ENCODE peak calls at places on chromosomes 7 and 10, in eight cellular contexts. C is astrocyte of the cerebellum, U is kidney, O is dorsolateral prefrontal cortex, H is fibroblast of mammary gland, J is BJ, X is fibroblast of the aortic adventitia, T is foreskin fibroblast. D is an unnamed sample.

GRCh38 chr10:96257944-96258343 is 13.4 kb downstream of the BLNK start:
- DNase-seq in C (no peak), U (no peak), O (no peak), H (no peak), J (no peak), X (no peak), T (no peak), D (no peak)

GRCh38 chr7:91239772-91240171 is 24.5 kb upstream of the FZD1 start:
- DNase-seq in C (no peak), U (no peak), O (no peak), H (no peak), J (no peak), X (no peak), T (no peak), D (no peak)

GRCh38 chr7:23691320-23691719 is 11.3 kb downstream of the FAM221A start:
- DNase-seq in C (no peak), U (no peak), O (no peak), H (no peak), J (no peak), X (no peak), T (no peak), D (no peak)

GRCh38 chr7:131459256-131459655 is 97.2 kb downstream of the PODXL start:
- DNase-seq in C (no peak), U (no peak), O (no peak), H (no peak), J (no peak), X (no peak), T (no peak), D (no peak)

GRCh38 chr7:51789494-51789893 is 472.9 kb upstream of the COBL start:
- DNase-seq in C (no peak), U (no peak), O (no peak), H (no peak), J (no peak), X (no peak), T (no peak), D (no peak)

GRCh38 chr10:50397312-50398140 is 146.2 kb upstream of the ASAH2 start:
- DNase-seq in C (no peak), U (no peak), O (no peak), H (no peak), J (no peak), X (no peak), T (no peak), D (no peak)

GRCh38 chr10:52368725-52369124 is 54.6 kb downstream of the DKK1 start:
- DNase-seq in C (no peak), U (no peak), O (no peak), H (no peak), J (no peak), X (no peak), T (no peak), D (no peak)

GRCh38 chr7:44482502-44483485 is 7.7 kb downstream of the NUDCD3 start:
- DNase-seq in C (no peak), U (no peak), O (no peak), H (no peak), J (no peak), X (no peak), T (no peak), D (no peak)

GRCh38 chr10:126243976-126244375 is 144.3 kb downstream of the ADAM12 start:
- DNase-seq in C (peak; percentile 97), U (no peak), O (no peak), H (peak; percentile 98), J (peak; percentile 98), X (peak; percentile 98), T (peak; percentile 81), D (no peak)

GRCh38 chr7:131507592-131508331 is 48.7 kb downstream of the PODXL start:
- DNase-seq in C (peak; percentile 24), U (peak; percentile 92), O (peak; percentile 93), H (peak; percentile 59), J (no peak), X (peak; percentile 75), T (peak; percentile 86), D (no peak)

GRCh38 chr7:157096286-157097055 is 42.3 kb upstream of the UBE3C start:
- DNase-seq in C (no peak), U (peak; percentile 25), O (no peak), H (no peak), J (no peak), X (no peak), T (peak; percentile 41), D (no peak)

GRCh38 chr7:1263391-1263951 is 30.8 kb downstream of the UNCX start:
- DNase-seq in C (no peak), U (peak; percentile 39), O (no peak), H (no peak), J (no peak), X (no peak), T (no peak), D (no peak)

GRCh38 chr7:12709731-12710502 is 22.5 kb downstream of the ARL4A start:
- DNase-seq in C (no peak), U (no peak), O (no peak), H (peak; percentile 69), J (peak; percentile 87), X (peak; percentile 69), T (peak; percentile 79), D (no peak)

GRCh38 chr7:94336009-94336408 is 58.7 kb upstream of the COL1A2 start:
- DNase-seq in C (no peak), U (no peak), O (no peak), H (no peak), J (no peak), X (no peak), T (no peak), D (no peak)

GRCh38 chr10:86957471-86958108 is at the start of gene MMRN2:
- DNase-seq in C (no peak), U (peak; percentile 77), O (no peak), H (no peak), J (no peak), X (no peak), T (no peak), D (no peak)
- H3K4me3 ChIP-seq in C (no peak within 1 kb of the TSS), U (peak within 1 kb of the TSS; percentile 54), O (peak within 1 kb of the TSS; percentile 61), H (no peak within 1 kb of the TSS), J (no peak within 1 kb of the TSS), X (no peak within 1 kb of the TSS), T (no peak within 1 kb of the TSS), D (no peak within 1 kb of the TSS)

GRCh38 chr10:86349474-86349873 is 17.1 kb downstream of the GRID1 start:
- DNase-seq in C (no peak), U (peak; percentile 8), O (no peak), H (no peak), J (no peak), X (no peak), T (no peak), D (peak; percentile 3)
- TF ChIP-seq CTCF in C (peak; percentile 65), U (no peak), O (peak; percentile 22), H (peak; percentile 22), J (peak; percentile 31), X (peak; percentile 33), T (peak; percentile 37), D (peak; percentile 48)

DNA sequence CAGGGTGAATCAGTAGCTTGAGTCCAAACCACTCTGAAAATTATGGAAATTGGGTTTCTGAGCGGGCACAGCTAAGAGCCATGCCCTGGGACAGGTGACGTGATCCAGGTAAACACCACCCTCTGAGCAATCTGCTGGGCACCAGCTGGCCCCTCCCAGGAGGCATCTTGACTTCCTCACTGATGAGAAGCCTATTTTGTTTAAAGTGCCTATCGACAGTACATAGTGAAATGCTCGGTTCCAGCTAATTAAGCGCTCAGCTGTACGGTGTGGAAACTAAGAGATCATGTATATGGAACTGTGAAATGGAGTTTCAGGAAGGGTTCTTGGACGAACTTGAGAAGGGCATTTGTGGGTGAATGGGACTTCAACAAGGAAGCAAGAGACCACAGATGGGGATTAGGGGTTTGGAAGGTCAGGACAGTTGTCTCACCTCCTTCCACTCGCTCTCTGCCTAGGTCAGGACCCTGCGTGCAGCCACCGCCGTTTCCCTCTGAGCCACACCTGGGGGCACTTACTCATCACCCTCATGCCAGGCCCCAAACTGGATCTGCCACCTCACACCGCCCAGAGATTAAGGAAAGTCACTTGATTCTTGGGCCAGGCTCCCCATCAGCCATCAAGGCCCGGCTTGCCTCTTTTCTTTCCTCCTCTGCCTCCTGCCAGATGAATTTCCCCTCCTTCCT is 3.2 kb downstream of the ITPRIP start:
- DNase-seq in C (no peak), U (no peak), O (no peak), H (peak; percentile 20), J (no peak), X (no peak), T (no peak), D (no peak)
- H3K4me3 ChIP-seq in C (no peak overlapping the region), U (peak overlapping the region; percentile 81), O (no peak overlapping the region), H (no peak overlapping the region), J (no peak overlapping the region), X (peak overlapping the region; percentile 25), T (no peak overlapping the region), D (peak overlapping the region; percentile 90)

DNA sequence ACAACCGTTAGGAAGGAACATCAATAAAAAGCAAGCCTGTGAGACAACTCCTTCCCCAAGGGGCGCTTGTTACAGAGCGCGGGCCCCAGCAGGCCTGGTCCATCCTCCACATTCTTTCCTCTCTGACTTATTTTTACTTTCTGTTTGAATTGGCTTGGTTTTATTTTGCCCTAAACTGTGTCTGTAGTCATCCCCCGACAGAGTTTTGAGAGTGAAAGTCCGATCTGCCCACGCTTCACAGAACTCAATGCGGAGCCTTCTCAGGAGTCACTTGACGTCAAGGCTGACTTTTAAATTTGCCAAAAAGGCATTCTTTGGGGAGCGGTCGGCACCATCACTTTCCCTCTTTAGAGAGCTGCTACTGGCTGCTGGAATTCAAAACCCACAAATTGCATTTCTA is 150.1 kb upstream of the KLF6 start:
- DNase-seq in C (peak; percentile 86), U (no peak), O (no peak), H (peak; percentile 92), J (peak; percentile 60), X (peak; percentile 91), T (peak; percentile 74), D (no peak)
- TF ChIP-seq CTCF in C (no peak), U (no peak), O (no peak), H (peak; percentile 7), J (peak; percentile 32), X (peak; percentile 30), T (no peak), D (no peak)

GRCh38 chr7:121037828-121038716 is 49.6 kb downstream of the CPED1 start:
- DNase-seq in C (no peak), U (no peak), O (no peak), H (no peak), J (no peak), X (no peak), T (no peak), D (no peak)

GRCh38 chr7:121039994-121040393 is 51.5 kb downstream of the CPED1 start:
- DNase-seq in C (no peak), U (no peak), O (no peak), H (no peak), J (no peak), X (no peak), T (no peak), D (no peak)

GRCh38 chr7:121038717-121039509 is 50.4 kb downstream of the CPED1 start:
- DNase-seq in C (no peak), U (no peak), O (no peak), H (no peak), J (no peak), X (no peak), T (no peak), D (no peak)

GRCh38 chr7:121041516-121042148 is 53.1 kb downstream of the CPED1 start:
- DNase-seq in C (no peak), U (no peak), O (no peak), H (peak; percentile 37), J (peak; percentile 34), X (peak; percentile 42), T (peak; percentile 62), D (no peak)

GRCh38 chr7:121039510-121039822 is 51.0 kb downstream of the CPED1 start:
- DNase-seq in C (no peak), U (no peak), O (no peak), H (no peak), J (no peak), X (no peak), T (no peak), D (no peak)
- H3K4me3 ChIP-seq in C (no peak overlapping the region), U (no peak overlapping the region), O (no peak overlapping the region), H (no peak overlapping the region), J (no peak overlapping the region), X (no peak overlapping the region), T (no peak overlapping the region), D (no peak overlapping the region)

D was measured in HFF-Myc.